ENCODE peak calls at places on chromosome 16, in eight cellular contexts. One of them, this sample, is unnamed.

GRCh38 chr16:79334127-79334526 is 266.4 kb downstream of the MAF start:
- DNase-seq in mucosa of descending colon: peak; percentile 36
- DNase-seq in right lobe of liver: no peak
- DNase-seq in HFF-Myc: no peak
- DNase-seq in H1: no peak
- DNase-seq in fibroblast of the aortic adventitia: no peak
- DNase-seq in body of pancreas: no peak
- DNase-seq in SK-N-SH: no peak
- DNase-seq in this sample: no peak

GRCh38 chr16:49055824-49056545 is 225.7 kb downstream of the CBLN1 start:
- DNase-seq in mucosa of descending colon: no peak
- DNase-seq in right lobe of liver: no peak
- DNase-seq in HFF-Myc: no peak
- DNase-seq in H1: no peak
- DNase-seq in fibroblast of the aortic adventitia: no peak
- DNase-seq in body of pancreas: no peak
- DNase-seq in SK-N-SH: no peak
- DNase-seq in this sample: peak; percentile 26

GRCh38 chr16:77584205-77584859 is 138.0 kb upstream of the NUDT7 start:
- DNase-seq in mucosa of descending colon: peak; percentile 56
- DNase-seq in right lobe of liver: no peak
- DNase-seq in HFF-Myc: peak; percentile 33
- DNase-seq in H1: no peak
- DNase-seq in fibroblast of the aortic adventitia: peak; percentile 87
- DNase-seq in body of pancreas: peak; percentile 50
- DNase-seq in SK-N-SH: peak; percentile 55
- DNase-seq in this sample: peak; percentile 53

GRCh38 chr16:11946433-11946832 is 4.6 kb upstream of the NPIPB2 start:
- DNase-seq in mucosa of descending colon: no peak
- DNase-seq in right lobe of liver: no peak
- DNase-seq in HFF-Myc: no peak
- DNase-seq in H1: no peak
- DNase-seq in fibroblast of the aortic adventitia: no peak
- DNase-seq in body of pancreas: no peak
- DNase-seq in SK-N-SH: no peak
- DNase-seq in this sample: no peak

GRCh38 chr16:14109077-14109775 is 38.1 kb downstream of the MRTFB start:
- DNase-seq in mucosa of descending colon: no peak
- DNase-seq in right lobe of liver: no peak
- DNase-seq in HFF-Myc: no peak
- DNase-seq in H1: no peak
- DNase-seq in fibroblast of the aortic adventitia: no peak
- DNase-seq in body of pancreas: no peak
- DNase-seq in SK-N-SH: no peak
- DNase-seq in this sample: no peak

GRCh38 chr16:67804853-67805542 is 1.4 kb downstream of the RANBP10 start:
- DNase-seq in mucosa of descending colon: no peak
- DNase-seq in right lobe of liver: no peak
- DNase-seq in HFF-Myc: peak; percentile 11
- DNase-seq in H1: no peak
- DNase-seq in fibroblast of the aortic adventitia: no peak
- DNase-seq in body of pancreas: no peak
- DNase-seq in SK-N-SH: no peak
- DNase-seq in this sample: peak; percentile 31

GRCh38 chr16:15055141-15056053 is 477 bp downstream of the NTAN1 start:
- DNase-seq in mucosa of descending colon: peak; percentile 69
- DNase-seq in right lobe of liver: no peak
- DNase-seq in HFF-Myc: no peak
- DNase-seq in H1: no peak
- DNase-seq in fibroblast of the aortic adventitia: peak; percentile 37
- DNase-seq in body of pancreas: peak; percentile 49
- DNase-seq in SK-N-SH: no peak
- DNase-seq in this sample: peak; percentile 84

GRCh38 chr16:88347656-88348376 is 34.9 kb upstream of the ZNF469 start:
- DNase-seq in mucosa of descending colon: no peak
- DNase-seq in right lobe of liver: no peak
- DNase-seq in HFF-Myc: no peak
- DNase-seq in H1: no peak
- DNase-seq in fibroblast of the aortic adventitia: no peak
- DNase-seq in body of pancreas: no peak
- DNase-seq in SK-N-SH: peak; percentile 20
- DNase-seq in this sample: peak; percentile 9

GRCh38 chr16:87927195-87927562 is 9.2 kb downstream of the CA5A start:
- DNase-seq in mucosa of descending colon: no peak
- DNase-seq in right lobe of liver: no peak
- DNase-seq in HFF-Myc: no peak
- DNase-seq in H1: no peak
- DNase-seq in fibroblast of the aortic adventitia: no peak
- DNase-seq in body of pancreas: no peak
- DNase-seq in SK-N-SH: no peak
- DNase-seq in this sample: no peak

GRCh38 chr16:67857547-67858233 is 10.2 kb upstream of the CENPT start:
- DNase-seq in mucosa of descending colon: peak; percentile 60
- DNase-seq in right lobe of liver: peak; percentile 77
- DNase-seq in HFF-Myc: peak; percentile 61
- DNase-seq in H1: no peak
- DNase-seq in fibroblast of the aortic adventitia: peak; percentile 90
- DNase-seq in body of pancreas: peak; percentile 87
- DNase-seq in SK-N-SH: no peak
- DNase-seq in this sample: no peak

GRCh38 chr16:4101421-4102275 is 14.6 kb downstream of the ADCY9 start:
- DNase-seq in mucosa of descending colon: no peak
- DNase-seq in right lobe of liver: no peak
- DNase-seq in HFF-Myc: no peak
- DNase-seq in H1: no peak
- DNase-seq in fibroblast of the aortic adventitia: peak; percentile 65
- DNase-seq in body of pancreas: peak; percentile 36
- DNase-seq in SK-N-SH: no peak
- DNase-seq in this sample: no peak

GRCh38 chr16:26951950-26952349 is 114.8 kb upstream of the C16orf82 start:
- DNase-seq in mucosa of descending colon: no peak
- DNase-seq in right lobe of liver: no peak
- DNase-seq in HFF-Myc: no peak
- DNase-seq in H1: no peak
- DNase-seq in fibroblast of the aortic adventitia: no peak
- DNase-seq in body of pancreas: no peak
- DNase-seq in SK-N-SH: no peak
- DNase-seq in this sample: no peak

GRCh38 chr16:73020409-73020884 is 27.5 kb downstream of the ZFHX3 start:
- DNase-seq in mucosa of descending colon: peak; percentile 72
- DNase-seq in right lobe of liver: peak; percentile 85
- DNase-seq in HFF-Myc: peak; percentile 51
- DNase-seq in H1: no peak
- DNase-seq in fibroblast of the aortic adventitia: peak; percentile 92
- DNase-seq in body of pancreas: peak; percentile 97
- DNase-seq in SK-N-SH: no peak
- DNase-seq in this sample: no peak

GRCh38 chr16:73023752-73024570 is 24.0 kb downstream of the ZFHX3 start:
- DNase-seq in mucosa of descending colon: no peak
- DNase-seq in right lobe of liver: no peak
- DNase-seq in HFF-Myc: no peak
- DNase-seq in H1: no peak
- DNase-seq in fibroblast of the aortic adventitia: no peak
- DNase-seq in body of pancreas: peak; percentile 9
- DNase-seq in SK-N-SH: no peak
- DNase-seq in this sample: no peak

GRCh38 chr16:73023320-73023719 is 24.6 kb downstream of the ZFHX3 start:
- DNase-seq in mucosa of descending colon: no peak
- DNase-seq in right lobe of liver: no peak
- DNase-seq in HFF-Myc: no peak
- DNase-seq in H1: no peak
- DNase-seq in fibroblast of the aortic adventitia: no peak
- DNase-seq in body of pancreas: peak; percentile 2
- DNase-seq in SK-N-SH: no peak
- DNase-seq in this sample: no peak

GRCh38 chr16:73021866-73022495 is 25.9 kb downstream of the ZFHX3 start:
- DNase-seq in mucosa of descending colon: no peak
- DNase-seq in right lobe of liver: no peak
- DNase-seq in HFF-Myc: no peak
- DNase-seq in H1: no peak
- DNase-seq in fibroblast of the aortic adventitia: no peak
- DNase-seq in body of pancreas: peak; percentile 18
- DNase-seq in SK-N-SH: no peak
- DNase-seq in this sample: no peak

GRCh38 chr16:73022534-73022933 is 25.4 kb downstream of the ZFHX3 start:
- DNase-seq in mucosa of descending colon: no peak
- DNase-seq in right lobe of liver: no peak
- DNase-seq in HFF-Myc: no peak
- DNase-seq in H1: no peak
- DNase-seq in fibroblast of the aortic adventitia: no peak
- DNase-seq in body of pancreas: peak; percentile 7
- DNase-seq in SK-N-SH: no peak
- DNase-seq in this sample: no peak
- TF ChIP-seq CTCF in mucosa of descending colon: no peak
- TF ChIP-seq CTCF in right lobe of liver: no peak
- TF ChIP-seq CTCF in HFF-Myc: peak; percentile 5
- TF ChIP-seq CTCF in H1: no peak
- TF ChIP-seq CTCF in fibroblast of the aortic adventitia: no peak
- TF ChIP-seq CTCF in body of pancreas: no peak
- TF ChIP-seq CTCF in SK-N-SH: no peak
- TF ChIP-seq CTCF in this sample: no peak

DNA sequence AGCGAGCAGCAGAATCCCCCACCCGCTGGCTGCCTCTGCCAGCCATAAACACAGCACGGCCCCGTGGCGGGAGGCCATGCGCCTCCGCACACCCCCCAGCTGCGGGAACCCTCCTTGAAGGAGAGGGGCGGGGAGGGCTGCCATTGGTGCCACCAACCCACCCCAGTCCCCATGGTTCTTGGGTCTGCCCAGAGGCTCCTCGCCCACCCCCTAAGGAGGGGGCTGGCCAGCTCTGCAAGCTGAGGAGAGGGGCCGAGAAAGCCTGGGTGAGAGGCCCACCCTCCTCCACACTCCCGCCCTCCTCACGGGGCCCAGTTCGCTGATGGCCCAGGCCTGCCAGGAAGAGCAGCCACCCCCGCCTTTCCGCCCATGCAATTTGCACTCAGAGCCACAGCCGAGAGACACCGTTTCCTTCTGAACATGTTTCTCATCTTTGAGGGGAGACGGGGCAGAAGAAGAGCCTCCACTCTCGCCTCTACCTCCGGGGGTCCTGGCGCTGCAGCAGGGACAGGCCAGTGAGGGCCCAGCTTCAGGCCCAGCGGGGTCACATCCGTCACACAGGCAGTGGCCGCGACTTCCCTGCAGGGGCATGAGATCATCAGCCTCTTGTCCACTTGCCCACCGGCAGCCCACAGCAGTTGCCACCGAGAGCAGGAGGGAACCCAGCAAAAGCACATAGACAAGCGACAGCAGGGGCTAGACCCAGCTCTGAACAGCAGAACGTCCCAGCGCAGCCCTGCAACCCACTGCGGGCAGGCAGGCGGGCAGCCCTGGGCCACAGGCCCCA is 23.0 kb downstream of the KATNB1 start:
- DNase-seq in mucosa of descending colon: no peak
- DNase-seq in right lobe of liver: no peak
- DNase-seq in HFF-Myc: no peak
- DNase-seq in H1: no peak
- DNase-seq in fibroblast of the aortic adventitia: no peak
- DNase-seq in body of pancreas: no peak
- DNase-seq in SK-N-SH: no peak
- DNase-seq in this sample: no peak
- H3K4me3 ChIP-seq in mucosa of descending colon: no peak overlapping the region
- H3K4me3 ChIP-seq in right lobe of liver: no peak overlapping the region
- H3K4me3 ChIP-seq in HFF-Myc: no peak overlapping the region
- H3K4me3 ChIP-seq in H1: no peak overlapping the region
- H3K4me3 ChIP-seq in fibroblast of the aortic adventitia: no peak overlapping the region
- H3K4me3 ChIP-seq in body of pancreas: no peak overlapping the region
- H3K4me3 ChIP-seq in SK-N-SH: no peak overlapping the region
- H3K4me3 ChIP-seq in this sample: no peak overlapping the region

GRCh38 chr16:66274335-66275110 is 92.0 kb upstream of the CDH5 start:
- DNase-seq in mucosa of descending colon: no peak
- DNase-seq in right lobe of liver: no peak
- DNase-seq in HFF-Myc: no peak
- DNase-seq in H1: no peak
- DNase-seq in fibroblast of the aortic adventitia: peak; percentile 55
- DNase-seq in body of pancreas: no peak
- DNase-seq in SK-N-SH: peak; percentile 45
- DNase-seq in this sample: peak; percentile 24

GRCh38 chr16:66277311-66278070 is 89.0 kb upstream of the CDH5 start:
- DNase-seq in mucosa of descending colon: no peak
- DNase-seq in right lobe of liver: no peak
- DNase-seq in HFF-Myc: no peak
- DNase-seq in H1: no peak
- DNase-seq in fibroblast of the aortic adventitia: no peak
- DNase-seq in body of pancreas: peak; percentile 2
- DNase-seq in SK-N-SH: no peak
- DNase-seq in this sample: no peak

GRCh38 chr16:66273644-66274334 is 92.7 kb upstream of the CDH5 start:
- DNase-seq in mucosa of descending colon: no peak
- DNase-seq in right lobe of liver: no peak
- DNase-seq in HFF-Myc: no peak
- DNase-seq in H1: no peak
- DNase-seq in fibroblast of the aortic adventitia: peak; percentile 69
- DNase-seq in body of pancreas: no peak
- DNase-seq in SK-N-SH: no peak
- DNase-seq in this sample: no peak

GRCh38 chr16:66278111-66278531 is 88.4 kb upstream of the CDH5 start:
- DNase-seq in mucosa of descending colon: peak; percentile 40
- DNase-seq in right lobe of liver: no peak
- DNase-seq in HFF-Myc: no peak
- DNase-seq in H1: no peak
- DNase-seq in fibroblast of the aortic adventitia: no peak
- DNase-seq in body of pancreas: no peak
- DNase-seq in SK-N-SH: no peak
- DNase-seq in this sample: no peak

DNA sequence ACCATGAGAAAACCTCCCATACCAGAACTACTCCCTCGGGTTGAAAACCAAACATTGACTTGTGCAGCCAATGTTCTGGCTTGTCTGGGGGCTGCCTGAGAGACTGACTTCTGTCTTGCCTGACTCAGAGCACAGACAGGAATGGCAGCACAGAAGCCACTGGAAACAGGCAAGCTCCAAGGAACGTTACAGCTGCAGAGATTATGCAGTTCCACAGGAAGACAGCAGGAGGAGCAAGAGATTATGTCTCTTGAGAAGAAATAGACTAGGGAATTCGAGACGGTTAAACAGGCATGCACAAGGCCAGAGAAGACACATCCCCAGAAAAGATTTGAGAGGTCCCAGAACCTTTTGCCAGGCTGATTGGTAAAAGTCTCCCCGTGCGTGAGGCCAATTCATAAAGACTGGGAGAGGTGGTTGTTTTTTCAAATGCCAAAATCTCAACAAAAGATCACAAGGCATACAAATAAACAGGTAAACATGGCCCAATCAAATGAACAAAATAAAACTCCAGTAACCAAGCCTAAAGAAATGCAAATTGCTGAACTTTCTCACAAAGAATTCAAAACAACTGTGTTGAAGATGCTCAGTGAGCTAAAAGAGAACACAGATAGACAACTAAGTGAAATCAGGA is 90.6 kb upstream of the CDH5 start:
- DNase-seq in mucosa of descending colon: peak; percentile 84
- DNase-seq in right lobe of liver: no peak
- DNase-seq in HFF-Myc: no peak
- DNase-seq in H1: peak; percentile 50
- DNase-seq in fibroblast of the aortic adventitia: peak; percentile 83
- DNase-seq in body of pancreas: peak; percentile 50
- DNase-seq in SK-N-SH: peak; percentile 55
- DNase-seq in this sample: peak; percentile 43
- TF ChIP-seq CTCF in mucosa of descending colon: peak; percentile 52
- TF ChIP-seq CTCF in right lobe of liver: peak; percentile 70
- TF ChIP-seq CTCF in HFF-Myc: peak; percentile 71
- TF ChIP-seq CTCF in H1: peak; percentile 76
- TF ChIP-seq CTCF in fibroblast of the aortic adventitia: peak; percentile 89
- TF ChIP-seq CTCF in body of pancreas: peak; percentile 53
- TF ChIP-seq CTCF in SK-N-SH: peak; percentile 69
- TF ChIP-seq CTCF in this sample: peak; percentile 69

GRCh38 chr16:51155199-51155607 is 4.1 kb upstream of the SALL1 start:
- DNase-seq in mucosa of descending colon: peak; percentile 12
- DNase-seq in right lobe of liver: peak; percentile 76
- DNase-seq in HFF-Myc: no peak
- DNase-seq in H1: no peak
- DNase-seq in fibroblast of the aortic adventitia: no peak
- DNase-seq in body of pancreas: no peak
- DNase-seq in SK-N-SH: peak; percentile 24
- DNase-seq in this sample: no peak
- H3K4me3 ChIP-seq in mucosa of descending colon: no peak overlapping the region
- H3K4me3 ChIP-seq in right lobe of liver: peak overlapping the region; percentile 35
- H3K4me3 ChIP-seq in HFF-Myc: peak overlapping the region; percentile 39
- H3K4me3 ChIP-seq in H1: peak overlapping the region; percentile 100
- H3K4me3 ChIP-seq in fibroblast of the aortic adventitia: peak overlapping the region; percentile 45
- H3K4me3 ChIP-seq in body of pancreas: no peak overlapping the region
- H3K4me3 ChIP-seq in SK-N-SH: no peak overlapping the region
- H3K4me3 ChIP-seq in this sample: no peak overlapping the region